ENCODE peak calls at places on chromosomes 11 and 22, in seven cellular contexts. One of them, this sample, is unnamed.

GRCh38 chr11:112425121-112425520 is 164.5 kb upstream of the PLET1 start:
- DNase-seq in CD8-positive, alpha-beta memory T cell: no peak
- DNase-seq in GM23248: no peak
- DNase-seq in IMR-90: no peak
- DNase-seq in breast epithelium: no peak
- DNase-seq in foreskin keratinocyte: peak; percentile 39
- DNase-seq in naive thymus-derived CD4-positive, alpha-beta T cell: no peak
- DNase-seq in this sample: peak; percentile 17

GRCh38 chr22:42841444-42841843 is 15.6 kb downstream of the ARFGAP3 start:
- DNase-seq in CD8-positive, alpha-beta memory T cell: no peak
- DNase-seq in GM23248: peak; percentile 74
- DNase-seq in IMR-90: peak; percentile 74
- DNase-seq in breast epithelium: no peak
- DNase-seq in foreskin keratinocyte: peak; percentile 81
- DNase-seq in naive thymus-derived CD4-positive, alpha-beta T cell: no peak
- DNase-seq in this sample: peak; percentile 15

GRCh38 chr11:68338041-68338800 is 25.8 kb downstream of the LRP5 start:
- DNase-seq in CD8-positive, alpha-beta memory T cell: no peak
- DNase-seq in GM23248: peak; percentile 85
- DNase-seq in IMR-90: peak; percentile 72
- DNase-seq in breast epithelium: no peak
- DNase-seq in foreskin keratinocyte: peak; percentile 94
- DNase-seq in naive thymus-derived CD4-positive, alpha-beta T cell: no peak
- DNase-seq in this sample: peak; percentile 69

GRCh38 chr11:45671246-45672171 is 6.1 kb upstream of the CHST1 start:
- DNase-seq in CD8-positive, alpha-beta memory T cell: no peak
- DNase-seq in GM23248: no peak
- DNase-seq in IMR-90: no peak
- DNase-seq in breast epithelium: no peak
- DNase-seq in foreskin keratinocyte: no peak
- DNase-seq in naive thymus-derived CD4-positive, alpha-beta T cell: no peak
- DNase-seq in this sample: no peak

GRCh38 chr22:32758866-32759385 is 42.6 kb upstream of the TIMP3 start:
- DNase-seq in CD8-positive, alpha-beta memory T cell: no peak
- DNase-seq in GM23248: peak; percentile 22
- DNase-seq in IMR-90: no peak
- DNase-seq in breast epithelium: no peak
- DNase-seq in foreskin keratinocyte: no peak
- DNase-seq in naive thymus-derived CD4-positive, alpha-beta T cell: no peak
- DNase-seq in this sample: no peak

GRCh38 chr11:126118806-126119205 is 56.1 kb upstream of the CDON start:
- DNase-seq in CD8-positive, alpha-beta memory T cell: no peak
- DNase-seq in GM23248: no peak
- DNase-seq in IMR-90: no peak
- DNase-seq in breast epithelium: no peak
- DNase-seq in foreskin keratinocyte: no peak
- DNase-seq in naive thymus-derived CD4-positive, alpha-beta T cell: no peak
- DNase-seq in this sample: no peak

GRCh38 chr11:57932105-57932504 is 91.6 kb upstream of the OR9Q1 start:
- DNase-seq in CD8-positive, alpha-beta memory T cell: no peak
- DNase-seq in GM23248: no peak
- DNase-seq in IMR-90: no peak
- DNase-seq in breast epithelium: no peak
- DNase-seq in foreskin keratinocyte: no peak
- DNase-seq in naive thymus-derived CD4-positive, alpha-beta T cell: no peak
- DNase-seq in this sample: no peak

GRCh38 chr11:3015796-3016195 is 23.7 kb upstream of the NAP1L4 start:
- DNase-seq in CD8-positive, alpha-beta memory T cell: no peak
- DNase-seq in GM23248: peak; percentile 28
- DNase-seq in IMR-90: no peak
- DNase-seq in breast epithelium: no peak
- DNase-seq in foreskin keratinocyte: no peak
- DNase-seq in naive thymus-derived CD4-positive, alpha-beta T cell: no peak
- DNase-seq in this sample: no peak

GRCh38 chr22:30804626-30805025 is 110.0 kb downstream of the OSBP2 start:
- DNase-seq in CD8-positive, alpha-beta memory T cell: no peak
- DNase-seq in GM23248: no peak
- DNase-seq in IMR-90: no peak
- DNase-seq in breast epithelium: no peak
- DNase-seq in foreskin keratinocyte: no peak
- DNase-seq in naive thymus-derived CD4-positive, alpha-beta T cell: no peak
- DNase-seq in this sample: no peak

GRCh38 chr22:23678133-23678532 is 12.7 kb upstream of the RGL4 start:
- DNase-seq in CD8-positive, alpha-beta memory T cell: no peak
- DNase-seq in GM23248: no peak
- DNase-seq in IMR-90: no peak
- DNase-seq in breast epithelium: no peak
- DNase-seq in foreskin keratinocyte: no peak
- DNase-seq in naive thymus-derived CD4-positive, alpha-beta T cell: no peak
- DNase-seq in this sample: no peak

GRCh38 chr11:28834877-28835276 is 726.7 kb downstream of the METTL15 start:
- DNase-seq in CD8-positive, alpha-beta memory T cell: no peak
- DNase-seq in GM23248: peak; percentile 78
- DNase-seq in IMR-90: peak; percentile 97
- DNase-seq in breast epithelium: no peak
- DNase-seq in foreskin keratinocyte: peak; percentile 93
- DNase-seq in naive thymus-derived CD4-positive, alpha-beta T cell: no peak
- DNase-seq in this sample: peak; percentile 44

GRCh38 chr22:20260071-20260722 is 7.9 kb downstream of the RTN4R start:
- DNase-seq in CD8-positive, alpha-beta memory T cell: no peak
- DNase-seq in GM23248: no peak
- DNase-seq in IMR-90: no peak
- DNase-seq in breast epithelium: no peak
- DNase-seq in foreskin keratinocyte: no peak
- DNase-seq in naive thymus-derived CD4-positive, alpha-beta T cell: no peak
- DNase-seq in this sample: no peak
- H3K27ac ChIP-seq in CD8-positive, alpha-beta memory T cell: no peak overlapping the region
- H3K27ac ChIP-seq in GM23248: no peak overlapping the region
- H3K27ac ChIP-seq in IMR-90: no peak overlapping the region
- H3K27ac ChIP-seq in breast epithelium: no peak overlapping the region
- H3K27ac ChIP-seq in foreskin keratinocyte: no peak overlapping the region
- H3K27ac ChIP-seq in naive thymus-derived CD4-positive, alpha-beta T cell: no peak overlapping the region
- H3K27ac ChIP-seq in this sample: no peak overlapping the region

DNA sequence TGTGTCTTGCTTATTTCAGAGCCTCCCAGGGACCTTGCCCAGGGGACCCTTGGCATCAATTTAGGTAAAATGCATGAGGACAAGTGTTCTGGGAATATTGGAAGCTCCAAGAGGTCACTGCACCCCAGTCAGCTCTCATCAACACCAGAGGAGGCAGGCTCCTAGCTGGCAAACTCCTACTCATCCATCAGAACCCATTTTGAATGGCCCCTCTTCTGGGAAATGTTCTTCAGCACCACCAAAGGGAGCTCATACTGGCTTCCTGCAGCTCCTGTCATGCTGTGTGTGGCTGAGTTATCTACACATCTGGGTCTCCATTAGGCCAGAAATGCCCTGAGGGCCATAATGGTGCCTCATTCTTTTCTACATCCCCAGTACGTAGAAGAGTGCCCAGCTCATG is 17.7 kb downstream of the LRRC10B start:
- DNase-seq in CD8-positive, alpha-beta memory T cell: no peak
- DNase-seq in GM23248: no peak
- DNase-seq in IMR-90: no peak
- DNase-seq in breast epithelium: no peak
- DNase-seq in foreskin keratinocyte: no peak
- DNase-seq in naive thymus-derived CD4-positive, alpha-beta T cell: no peak
- DNase-seq in this sample: no peak
- H3K27ac ChIP-seq in CD8-positive, alpha-beta memory T cell: no peak overlapping the region
- H3K27ac ChIP-seq in GM23248: no peak overlapping the region
- H3K27ac ChIP-seq in IMR-90: no peak overlapping the region
- H3K27ac ChIP-seq in breast epithelium: no peak overlapping the region
- H3K27ac ChIP-seq in foreskin keratinocyte: no peak overlapping the region
- H3K27ac ChIP-seq in naive thymus-derived CD4-positive, alpha-beta T cell: no peak overlapping the region
- H3K27ac ChIP-seq in this sample: no peak overlapping the region

DNA sequence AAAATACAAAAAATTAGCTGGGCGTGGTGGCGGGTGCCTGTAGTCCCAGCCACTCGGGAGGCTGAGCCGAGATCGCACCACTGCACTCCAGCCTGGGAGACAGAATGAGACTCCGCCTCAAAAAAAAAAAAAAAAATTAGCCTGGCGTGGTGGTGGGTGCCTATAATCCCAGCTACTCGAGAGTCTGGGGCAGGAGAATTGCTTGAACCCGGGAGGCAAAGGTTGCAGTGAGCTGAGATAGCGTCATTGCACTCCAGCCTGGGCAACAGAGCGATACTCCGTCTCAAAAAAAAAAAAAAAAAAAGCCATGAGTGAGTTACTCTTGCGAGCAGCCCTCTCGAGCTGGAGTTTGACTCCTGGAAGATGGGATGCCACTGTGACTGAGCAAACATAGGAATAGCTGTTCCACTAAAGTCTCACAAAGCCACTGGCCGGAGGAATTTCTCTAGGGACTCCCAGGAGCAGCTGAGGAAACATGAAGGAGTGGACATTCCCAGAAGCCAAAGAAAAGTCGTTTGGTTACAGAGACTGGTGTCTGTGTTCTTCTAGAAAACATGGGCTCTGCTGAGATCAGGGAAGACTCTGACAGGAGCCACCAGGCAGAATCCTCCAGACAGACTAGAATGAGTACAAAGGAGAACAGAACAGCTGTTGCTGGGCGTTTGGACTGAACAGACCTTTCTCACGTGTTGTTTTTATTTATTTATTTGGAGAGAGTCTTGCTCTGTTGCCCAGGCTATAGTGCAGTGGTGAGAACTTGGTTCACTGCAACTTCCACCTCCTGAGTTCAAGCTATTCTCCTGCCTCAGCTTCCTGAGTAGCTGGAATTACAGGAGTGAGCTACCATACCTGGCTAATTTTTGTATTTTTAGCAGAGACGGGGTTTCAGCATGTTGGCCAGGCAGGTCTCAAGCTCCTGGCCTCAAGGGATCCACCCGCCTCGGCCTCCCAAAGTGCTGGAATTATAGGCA is 32.4 kb upstream of the MYH9 start:
- DNase-seq in CD8-positive, alpha-beta memory T cell: no peak
- DNase-seq in GM23248: peak; percentile 19
- DNase-seq in IMR-90: no peak
- DNase-seq in breast epithelium: no peak
- DNase-seq in foreskin keratinocyte: no peak
- DNase-seq in naive thymus-derived CD4-positive, alpha-beta T cell: no peak
- DNase-seq in this sample: no peak
- H3K27ac ChIP-seq in CD8-positive, alpha-beta memory T cell: no peak overlapping the region
- H3K27ac ChIP-seq in GM23248: no peak overlapping the region
- H3K27ac ChIP-seq in IMR-90: peak overlapping the region; percentile 85
- H3K27ac ChIP-seq in breast epithelium: peak overlapping the region; percentile 82
- H3K27ac ChIP-seq in foreskin keratinocyte: no peak overlapping the region
- H3K27ac ChIP-seq in naive thymus-derived CD4-positive, alpha-beta T cell: no peak overlapping the region
- H3K27ac ChIP-seq in this sample: no peak overlapping the region

GRCh38 chr11:1339066-1339675 is 29.7 kb upstream of the TOLLIP start:
- DNase-seq in CD8-positive, alpha-beta memory T cell: no peak
- DNase-seq in GM23248: peak; percentile 17
- DNase-seq in IMR-90: no peak
- DNase-seq in breast epithelium: no peak
- DNase-seq in foreskin keratinocyte: no peak
- DNase-seq in naive thymus-derived CD4-positive, alpha-beta T cell: no peak
- DNase-seq in this sample: no peak

GRCh38 chr11:1336836-1337646 is 27.6 kb upstream of the TOLLIP start:
- DNase-seq in CD8-positive, alpha-beta memory T cell: peak; percentile 37
- DNase-seq in GM23248: peak; percentile 14
- DNase-seq in IMR-90: no peak
- DNase-seq in breast epithelium: peak; percentile 50
- DNase-seq in foreskin keratinocyte: no peak
- DNase-seq in naive thymus-derived CD4-positive, alpha-beta T cell: peak; percentile 49
- DNase-seq in this sample: peak; percentile 11

GRCh38 chr11:1338201-1339065 is 29.0 kb upstream of the TOLLIP start:
- DNase-seq in CD8-positive, alpha-beta memory T cell: no peak
- DNase-seq in GM23248: no peak
- DNase-seq in IMR-90: no peak
- DNase-seq in breast epithelium: no peak
- DNase-seq in foreskin keratinocyte: no peak
- DNase-seq in naive thymus-derived CD4-positive, alpha-beta T cell: peak; percentile 35
- DNase-seq in this sample: no peak

GRCh38 chr11:1335811-1336761 is 26.7 kb upstream of the TOLLIP start:
- DNase-seq in CD8-positive, alpha-beta memory T cell: peak; percentile 55
- DNase-seq in GM23248: peak; percentile 92
- DNase-seq in IMR-90: peak; percentile 71
- DNase-seq in breast epithelium: peak; percentile 62
- DNase-seq in foreskin keratinocyte: peak; percentile 39
- DNase-seq in naive thymus-derived CD4-positive, alpha-beta T cell: peak; percentile 64
- DNase-seq in this sample: peak; percentile 58

DNA sequence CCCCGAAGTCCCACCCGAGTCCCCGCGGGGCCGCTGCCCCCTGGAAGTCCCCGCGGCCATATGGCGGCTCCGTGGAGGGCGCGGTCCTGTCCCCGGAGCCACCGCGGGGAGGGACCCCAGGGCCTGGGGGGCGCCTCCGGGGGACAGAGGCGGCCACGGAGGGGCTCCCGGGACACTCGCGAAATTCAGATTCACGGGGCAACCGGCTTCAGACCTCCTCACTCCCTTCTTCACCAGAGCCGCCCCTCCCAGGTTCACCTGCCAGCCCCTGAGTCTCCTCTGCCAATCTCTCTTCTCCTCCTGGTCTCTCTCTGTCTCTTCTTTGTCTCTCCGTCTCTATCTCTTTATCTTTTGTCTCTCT is 28.2 kb upstream of the TOLLIP start:
- DNase-seq in CD8-positive, alpha-beta memory T cell: no peak
- DNase-seq in GM23248: no peak
- DNase-seq in IMR-90: no peak
- DNase-seq in breast epithelium: no peak
- DNase-seq in foreskin keratinocyte: no peak
- DNase-seq in naive thymus-derived CD4-positive, alpha-beta T cell: no peak
- DNase-seq in this sample: no peak
- H3K27ac ChIP-seq in CD8-positive, alpha-beta memory T cell: no peak overlapping the region
- H3K27ac ChIP-seq in GM23248: no peak overlapping the region
- H3K27ac ChIP-seq in IMR-90: no peak overlapping the region
- H3K27ac ChIP-seq in breast epithelium: peak overlapping the region; percentile 68
- H3K27ac ChIP-seq in foreskin keratinocyte: no peak overlapping the region
- H3K27ac ChIP-seq in naive thymus-derived CD4-positive, alpha-beta T cell: no peak overlapping the region
- H3K27ac ChIP-seq in this sample: no peak overlapping the region

DNA sequence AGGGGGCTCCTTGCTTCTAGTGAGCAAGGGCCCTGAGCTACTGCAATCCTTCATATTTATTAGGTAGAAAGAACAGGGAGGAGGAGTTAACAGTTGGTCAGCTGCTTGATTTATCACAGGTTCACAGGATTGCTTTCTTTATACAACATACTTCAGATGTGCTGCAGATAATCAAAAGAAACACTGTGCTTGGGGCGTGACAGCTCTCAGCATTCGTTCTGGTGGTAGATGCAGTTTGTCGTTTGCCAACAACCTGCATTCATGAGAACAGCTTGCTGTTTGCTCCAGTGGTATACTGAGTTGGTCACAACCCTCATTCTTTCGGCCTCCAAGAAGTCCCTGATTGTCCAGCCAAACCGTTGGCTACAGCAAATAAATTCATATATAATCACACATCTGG is 120.5 kb downstream of the ZNF280B start:
- DNase-seq in CD8-positive, alpha-beta memory T cell: no peak
- DNase-seq in GM23248: no peak
- DNase-seq in IMR-90: no peak
- DNase-seq in breast epithelium: no peak
- DNase-seq in foreskin keratinocyte: no peak
- DNase-seq in naive thymus-derived CD4-positive, alpha-beta T cell: no peak
- DNase-seq in this sample: no peak
- H3K27ac ChIP-seq in CD8-positive, alpha-beta memory T cell: no peak overlapping the region
- H3K27ac ChIP-seq in GM23248: no peak overlapping the region
- H3K27ac ChIP-seq in IMR-90: no peak overlapping the region
- H3K27ac ChIP-seq in breast epithelium: no peak overlapping the region
- H3K27ac ChIP-seq in foreskin keratinocyte: no peak overlapping the region
- H3K27ac ChIP-seq in naive thymus-derived CD4-positive, alpha-beta T cell: no peak overlapping the region
- H3K27ac ChIP-seq in this sample: no peak overlapping the region